ENCODE peak calls at places on chromosome 6, in five cellular contexts. J is heart left ventricle; T is kidney; I is iPS-NIHi11; P is stimulated activated CD4-positive, alpha-beta T cell treated with anti-CD3 and anti-CD28 coated beads, TNF-alpha, amount 100 ng/mL, for 1 hour. V is an unnamed sample.

GRCh38 chr6:122789862-122790739 is 1.0 kb downstream of the SMPDL3A start:
- DNase-seq in J (no peak), T (peak; percentile 73), I (peak; percentile 21), P (no peak), V (no peak)

GRCh38 chr6:161549977-161550655 is 276.3 kb upstream of the AGPAT4 start:
- DNase-seq in J (no peak), T (no peak), I (peak; percentile 58), P (no peak), V (no peak)

GRCh38 chr6:15493437-15494168 is 169.2 kb downstream of the DTNBP1 start:
- DNase-seq in J (no peak), T (no peak), I (peak; percentile 53), P (no peak), V (peak; percentile 58)

GRCh38 chr6:105235155-105235554 is 55.3 kb upstream of the POPDC3 start:
- DNase-seq in J (no peak), T (no peak), I (no peak), P (no peak), V (no peak)

GRCh38 chr6:157928428-157928827 is 53.2 kb upstream of the SYNJ2 start:
- DNase-seq in J (no peak), T (no peak), I (no peak), P (no peak), V (no peak)

GRCh38 chr6:130760006-130760405 is 67.2 kb upstream of the SMLR1 start:
- DNase-seq in J (no peak), T (no peak), I (peak; percentile 60), P (no peak), V (peak; percentile 18)

GRCh38 chr6:111423960-111424846 is 58.8 kb downstream of the REV3L start:
- DNase-seq in J (peak; percentile 38), T (no peak), I (no peak), P (no peak), V (no peak)

GRCh38 chr6:157226761-157227160 is 96.6 kb downstream of the TMEM242 start:
- DNase-seq in J (no peak), T (peak; percentile 72), I (no peak), P (no peak), V (no peak)

GRCh38 chr6:94953867-94954631 is 623.3 kb upstream of the MANEA start:
- DNase-seq in J (no peak), T (no peak), I (no peak), P (no peak), V (no peak)

GRCh38 chr6:4599924-4600323 is 176.3 kb upstream of the CDYL start:
- DNase-seq in J (no peak), T (no peak), I (no peak), P (no peak), V (no peak)

GRCh38 chr6:114100421-114100820 is 129.5 kb upstream of the HDAC2 start:
- DNase-seq in J (no peak), T (no peak), I (no peak), P (no peak), V (no peak)

GRCh38 chr6:27532820-27533538 is 60.1 kb upstream of the ZNF184 start:
- DNase-seq in J (no peak), T (no peak), I (no peak), P (no peak), V (no peak)

GRCh38 chr6:23027281-23027680 is 457.9 kb downstream of the HDGFL1 start:
- DNase-seq in J (no peak), T (no peak), I (no peak), P (no peak), V (no peak)

GRCh38 chr6:156396068-156396771 is 381.0 kb upstream of the ARID1B start:
- DNase-seq in J (no peak), T (no peak), I (no peak), P (no peak), V (no peak)

GRCh38 chr6:142567476-142567875 is 265.7 kb downstream of the ADGRG6 start:
- DNase-seq in J (no peak), T (no peak), I (no peak), P (no peak), V (no peak)

GRCh38 chr6:158046201-158047119 is 64.8 kb downstream of the SYNJ2 start:
- DNase-seq in J (no peak), T (peak; percentile 22), I (no peak), P (no peak), V (no peak)

GRCh38 chr6:78810146-78810545 is 57.2 kb upstream of the IRAK1BP1 start:
- DNase-seq in J (no peak), T (no peak), I (peak; percentile 71), P (no peak), V (peak; percentile 36)

GRCh38 chr6:122803056-122803695 is 14.1 kb downstream of the SMPDL3A start:
- DNase-seq in J (no peak), T (no peak), I (no peak), P (no peak), V (no peak)

GRCh38 chr6:15375638-15376290 is 129.9 kb downstream of the JARID2 start:
- DNase-seq in J (no peak), T (no peak), I (no peak), P (no peak), V (no peak)

GRCh38 chr6:87820343-87820984 is 118.4 kb upstream of the AKIRIN2 start:
- DNase-seq in J (no peak), T (no peak), I (no peak), P (no peak), V (no peak)